ENCODE peak calls at places on chromosome 21, in seven cellular contexts. J is BE2C, E is testis, Y is adrenal gland, Z is A673, M is cardiac muscle cell, V is esophagus muscularis mucosa. O is an unnamed sample. For H3K4me1, the result is how much of the 10 kb centered on the place peaks cover.

GRCh38 chr21:43758132-43758619 is 17.9 kb downstream of the CSTB start:
- DNase-seq in E (peak), M (peak), V (peak), Z (no peak), Y (no peak), J (no peak), O (no peak)

GRCh38 chr21:37338671-37339526 is 27.7 kb upstream of the DYRK1A start:
- DNase-seq in Y (peak), E (no peak), V (no peak), J (peak), M (peak), Z (peak), O (no peak)

GRCh38 chr21:31473685-31474345 is 129.8 kb upstream of the TIAM1 start:
- DNase-seq in E (no peak), V (no peak), Z (no peak), J (no peak), M (peak), Y (no peak), O (no peak)

GRCh38 chr21:27023186-27023585 is 56.3 kb upstream of the ADAMTS5 start:
- DNase-seq in J (no peak), M (no peak), Y (no peak), V (no peak), E (no peak), Z (no peak), O (no peak)

GRCh38 chr21:38800924-38801744 is 4.6 kb upstream of the ETS2 start:
- DNase-seq in Y (no peak), V (no peak), Z (no peak), M (no peak), J (no peak), E (no peak), O (no peak)

GRCh38 chr21:26849428-26850115 is 4.4 kb upstream of the ADAMTS1 start:
- DNase-seq in Y (no peak), V (no peak), M (peak), Z (peak), E (no peak), J (peak), O (no peak)

GRCh38 chr21:29117372-29117955 is 13.0 kb upstream of the MAP3K7CL start:
- DNase-seq in Y (no peak), Z (peak), E (no peak), V (no peak), M (no peak), J (no peak), O (no peak)

GRCh38 chr21:36783612-36784383 is 84.9 kb downstream of the SIM2 start:
- DNase-seq in Y (no peak), Z (no peak), E (no peak), M (peak), V (no peak), J (no peak), O (no peak)

GRCh38 chr21:44929799-44930542 is 9.3 kb upstream of the ITGB2 start:
- DNase-seq in Y (no peak), J (no peak), E (no peak), M (no peak), Z (no peak), V (no peak), O (no peak)

GRCh38 chr21:44930543-44930981 is 9.3 kb upstream of the SLX9 start:
- DNase-seq in M (peak), Y (no peak), V (no peak), Z (peak), J (no peak), E (no peak), O (no peak)

GRCh38 chr21:44932366-44933181 is 7.3 kb upstream of the SLX9 start:
- DNase-seq in E (peak), M (peak), V (no peak), Y (no peak), J (peak), Z (peak), O (no peak)

GRCh38 chr21:44931501-44932365 is 8.1 kb upstream of the SLX9 start:
- DNase-seq in J (no peak), Z (peak), M (no peak), Y (no peak), E (no peak), V (no peak), O (no peak)

DNA sequence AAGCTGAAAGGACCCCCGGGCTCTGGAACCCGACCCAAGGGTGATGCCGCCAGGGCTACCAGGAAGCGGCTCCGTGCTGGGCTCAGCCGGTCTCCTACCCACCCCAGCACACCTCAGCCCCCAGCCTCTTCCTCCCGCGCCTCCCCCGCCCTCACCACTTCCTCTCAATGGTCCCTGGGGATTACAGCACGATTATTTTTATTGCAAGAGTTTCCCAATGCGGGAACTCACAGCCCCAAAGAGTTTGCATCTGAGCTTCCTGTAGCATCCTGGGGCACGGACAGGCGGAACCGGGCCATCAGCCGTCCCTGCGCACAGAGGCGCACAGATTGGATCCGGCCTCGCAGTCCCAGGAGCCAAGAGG is 8.7 kb upstream of the SLX9 start:
- DNase-seq in V (no peak), Y (no peak), M (peak), E (no peak), J (no peak), Z (peak), O (no peak)
- H3K4me1 ChIP-seq in V (under half), Y (under half), M (under half), E (under half), J (under half), Z (half or more), O (under half)

GRCh38 chr21:45465105-45465504 is 60.1 kb downstream of the COL18A1 start:
- DNase-seq in M (no peak), Y (no peak), Z (no peak), J (no peak), E (no peak), V (no peak), O (no peak)
- H3K4me1 ChIP-seq in M (under half), Y (under half), Z (under half), J (under half), E (under half), V (under half), O (under half)

GRCh38 chr21:42337830-42338729 is 12.7 kb downstream of the TFF2 start:
- DNase-seq in V (no peak), Y (peak), E (peak), J (peak), M (peak), Z (peak), O (no peak)
- H3K4me1 ChIP-seq in V (under half), Y (under half), E (under half), J (under half), M (under half), Z (under half), O (under half)

GRCh38 chr21:45035477-45035848 is 38.9 kb upstream of the ADARB1 start:
- DNase-seq in J (no peak), Z (no peak), Y (no peak), V (no peak), E (no peak), M (no peak), O (no peak)
- H3K4me1 ChIP-seq in J (under half), Z (under half), Y (under half), V (half or more), E (under half), M (under half), O (half or more)

DNA sequence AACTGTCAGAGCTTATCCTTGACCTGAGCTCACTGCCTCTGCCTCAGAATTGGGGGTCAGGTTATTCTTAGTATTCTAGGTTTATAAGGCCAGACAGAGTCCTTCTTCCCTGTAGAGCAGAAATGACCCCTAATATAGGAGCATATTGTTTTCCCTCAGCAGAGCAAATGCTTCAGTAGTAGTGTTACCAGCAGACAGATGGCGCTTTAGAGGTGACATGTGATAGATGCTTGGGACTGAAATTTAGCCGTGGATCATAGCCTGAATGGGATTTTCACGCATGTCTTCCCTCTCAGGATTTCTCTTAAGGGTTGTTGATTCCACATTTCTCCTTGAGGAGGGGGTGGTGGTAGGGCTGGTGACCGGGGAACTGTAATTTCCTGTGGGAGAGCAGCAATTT is 24.5 kb downstream of the ADARB1 start:
- DNase-seq in M (peak), J (no peak), Y (no peak), Z (peak), E (no peak), V (no peak), O (no peak)
- H3K4me1 ChIP-seq in M (under half), J (under half), Y (under half), Z (under half), E (under half), V (half or more), O (under half)

GRCh38 chr21:44810829-44811228 is 7.0 kb downstream of the SUMO3 start:
- DNase-seq in Z (no peak), Y (no peak), V (no peak), E (no peak), M (no peak), J (no peak), O (no peak)
- H3K4me1 ChIP-seq in Z (under half), Y (under half), V (under half), E (under half), M (under half), J (under half), O (under half)